ENCODE peak calls at places on chromosomes 12 and 14, in eight cellular contexts. J is HCT116, H is GM23338, T is Panc1, V is GM12878, R is HepG2, Y is SK-N-SH, U is K562. P is an unnamed sample.

GRCh38 chr12:2641209-2641608 is 153.6 kb upstream of the FKBP4 start:
- DNase-seq in V (no peak), H (peak; percentile 80), T (no peak), R (no peak), Y (no peak), J (peak; percentile 47), U (peak; percentile 41), P (no peak)

GRCh38 chr12:78671295-78671694 is 193.3 kb upstream of the SYT1 start:
- DNase-seq in U (no peak), Y (no peak), V (no peak), H (no peak), T (no peak), R (no peak), J (no peak), P (no peak)

GRCh38 chr14:51860164-51860835 is at the start of gene GNG2:
- DNase-seq in V (peak; percentile 71), Y (peak; percentile 75), U (no peak), H (peak; percentile 82), J (no peak), T (no peak), R (no peak), P (peak; percentile 86)

GRCh38 chr14:64510127-64510808 is 5.7 kb downstream of the ZBTB1 start:
- DNase-seq in R (no peak), Y (no peak), V (no peak), T (no peak), H (no peak), U (no peak), J (no peak), P (no peak)

GRCh38 chr14:92633274-92633616 is 115.2 kb downstream of the LGMN start:
- DNase-seq in Y (no peak), J (no peak), R (no peak), T (no peak), H (no peak), V (no peak), U (no peak), P (peak; percentile 46)

GRCh38 chr12:88683628-88684027 is 103.4 kb upstream of the KITLG start:
- DNase-seq in H (no peak), V (no peak), T (no peak), R (no peak), Y (no peak), J (no peak), U (no peak), P (no peak)

GRCh38 chr14:35818346-35819115 is 7.6 kb upstream of the BRMS1L start:
- DNase-seq in J (no peak), R (peak; percentile 86), U (peak; percentile 39), V (no peak), H (peak; percentile 75), T (no peak), Y (peak; percentile 72), P (peak; percentile 39)

GRCh38 chr12:470133-470532 is 10.4 kb downstream of the B4GALNT3 start:
- DNase-seq in T (no peak), U (no peak), V (no peak), R (no peak), H (no peak), J (no peak), Y (no peak), P (no peak)

GRCh38 chr14:92507174-92507768 is 6.3 kb upstream of the RIN3 start:
- DNase-seq in U (no peak), V (peak; percentile 65), T (no peak), H (no peak), R (no peak), J (peak; percentile 33), Y (no peak), P (peak; percentile 36)

GRCh38 chr14:38248629-38249028 is 7.3 kb downstream of the CLEC14A start:
- DNase-seq in Y (no peak), J (no peak), H (peak; percentile 41), V (no peak), U (no peak), T (no peak), R (peak; percentile 28), P (no peak)

GRCh38 chr12:122894173-122895121 is 1.5 kb downstream of the VPS37B start:
- DNase-seq in H (no peak), T (no peak), R (no peak), U (peak; percentile 60), V (no peak), Y (no peak), J (no peak), P (no peak)

GRCh38 chr14:75831455-75831854 is 150.3 kb downstream of the TGFB3 start:
- DNase-seq in H (no peak), J (no peak), U (peak; percentile 72), V (no peak), T (no peak), Y (no peak), R (peak; percentile 27), P (peak; percentile 80)

GRCh38 chr14:32933623-32933942 is 5.1 kb upstream of the NPAS3 start:
- DNase-seq in H (peak; percentile 74), J (no peak), V (no peak), U (no peak), Y (peak; percentile 42), T (no peak), R (no peak), P (no peak)

GRCh38 chr12:120783197-120783596 is 57.6 kb downstream of the ACADS start:
- DNase-seq in J (peak; percentile 33), V (no peak), U (no peak), Y (no peak), T (no peak), R (peak; percentile 29), H (no peak), P (no peak)

GRCh38 chr12:54689984-54690383 is 41.8 kb upstream of the DCD start:
- DNase-seq in R (no peak), T (no peak), V (no peak), U (no peak), H (peak; percentile 84), J (peak; percentile 26), Y (no peak), P (no peak)

GRCh38 chr12:104575442-104575841 is 118.7 kb downstream of the CHST11 start:
- DNase-seq in H (no peak), Y (no peak), V (no peak), R (no peak), T (no peak), J (no peak), U (no peak), P (no peak)

GRCh38 chr14:104096751-104097700 is 11.5 kb downstream of the ASPG start:
- DNase-seq in Y (no peak), U (no peak), J (no peak), R (no peak), H (peak; percentile 41), T (no peak), V (no peak), P (no peak)

GRCh38 chr12:120230326-120230973 is 29.5 kb upstream of the RPLP0 start:
- DNase-seq in H (peak; percentile 100), Y (peak; percentile 63), J (peak; percentile 86), T (no peak), U (peak; percentile 91), V (no peak), R (peak; percentile 89), P (no peak)

GRCh38 chr14:20751963-20752562 is 6.4 kb downstream of the EDDM3A start:
- DNase-seq in H (peak; percentile 25), Y (no peak), U (no peak), R (no peak), V (no peak), T (no peak), J (no peak), P (no peak)

GRCh38 chr14:96038558-96038919 is 623 bp upstream of the C14orf132 start:
- DNase-seq in H (peak; percentile 46), R (no peak), T (no peak), J (peak; percentile 4), Y (no peak), V (no peak), U (no peak), P (no peak)

GRCh38 chr14:42222924-42223471 is 616.3 kb downstream of the LRFN5 start:
- DNase-seq in Y (no peak), U (no peak), V (peak; percentile 67), T (no peak), H (peak; percentile 8), R (no peak), J (no peak), P (no peak)

GRCh38 chr14:44995196-44995595 is 33.2 kb downstream of the TOGARAM1 start:
- DNase-seq in Y (no peak), H (no peak), R (peak; percentile 67), U (no peak), T (no peak), V (no peak), J (no peak), P (no peak)

GRCh38 chr12:15435597-15435996 is 113.3 kb downstream of the PTPRO start:
- DNase-seq in H (peak; percentile 31), R (no peak), Y (no peak), T (no peak), V (no peak), J (no peak), U (no peak), P (no peak)

GRCh38 chr12:1544991-1545700 is 49.2 kb downstream of the FBXL14 start:
- DNase-seq in J (peak; percentile 4), U (no peak), Y (no peak), T (no peak), H (peak; percentile 47), V (no peak), R (peak; percentile 7), P (no peak)

GRCh38 chr12:115710104-115710564 is 567.4 kb downstream of the MED13L start:
- DNase-seq in U (no peak), T (no peak), R (no peak), V (no peak), J (no peak), H (no peak), Y (no peak), P (no peak)

GRCh38 chr12:21675641-21676040 is 18.0 kb upstream of the LDHB start:
- DNase-seq in U (no peak), R (no peak), H (no peak), T (no peak), Y (no peak), V (no peak), J (no peak), P (no peak)
- TF ChIP-seq REST in U (no peak), R (no peak), H (no peak), T (no peak), Y (no peak), V (no peak), J (no peak), P (no peak)

GRCh38 chr14:105375635-105376057 is 22.7 kb upstream of the TEX22 start:
- DNase-seq in H (no peak), T (no peak), V (no peak), J (no peak), U (no peak), Y (no peak), R (no peak), P (peak; percentile 55)
- TF ChIP-seq POLR2AphosphoS5 in H (no peak), T (no peak), V (no peak), J (peak; percentile 6), U (no peak), Y (no peak), R (no peak), P (no peak)

GRCh38 chr12:6925543-6926279 is 2.0 kb upstream of the ATN1 start:
- DNase-seq in U (no peak), T (peak; percentile 46), Y (peak; percentile 65), J (peak; percentile 90), V (no peak), R (no peak), H (peak; percentile 91), P (no peak)
- TF ChIP-seq REST in U (no peak), T (no peak), Y (peak; percentile 45), J (no peak), V (no peak), R (no peak), H (no peak), P (no peak)

DNA sequence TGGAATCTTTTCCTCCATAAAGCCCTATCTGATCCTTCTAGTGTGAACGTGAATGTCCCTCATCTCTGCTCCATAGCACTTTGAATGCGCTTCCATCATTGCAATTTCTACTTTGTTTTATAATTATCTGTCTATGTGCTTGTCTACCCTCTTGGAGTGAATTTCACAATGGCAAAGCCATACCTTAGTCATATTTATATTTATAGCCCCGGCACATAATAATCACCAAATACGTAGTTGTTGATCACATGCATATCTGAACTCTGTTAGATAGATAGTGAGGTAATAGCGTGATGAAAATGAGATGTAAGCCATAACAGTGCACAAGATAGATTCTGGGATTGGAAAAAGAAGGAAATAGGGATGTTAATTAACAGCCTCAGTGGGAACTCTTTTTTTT is 55.2 kb downstream of the MSRB3 start:
- DNase-seq in T (no peak), H (no peak), R (no peak), J (no peak), Y (no peak), U (no peak), V (no peak), P (no peak)
- TF ChIP-seq POLR2AphosphoS5 in T (no peak), H (no peak), R (no peak), J (no peak), Y (no peak), U (no peak), V (no peak), P (no peak)

P was measured in HL-60.